ENCODE peak calls at places on chromosomes 12 and 14, in four cellular contexts. L, M, E and Q are unnamed samples.

GRCh38 chr12:54229624-54230212 is 40.9 kb upstream of the SMUG1 start:
- DNase-seq in E (no peak), M (no peak), L (no peak), Q (no peak)

GRCh38 chr12:109475993-109476806 is 900 bp downstream of the KCTD10 start:
- DNase-seq in M (no peak), L (no peak), E (no peak), Q (no peak)

GRCh38 chr14:75126121-75126544 is 715 bp downstream of the NEK9 start:
- DNase-seq in L (no peak), E (no peak), M (no peak), Q (no peak)

GRCh38 chr12:113500662-113501435 is 29.2 kb upstream of the LHX5 start:
- DNase-seq in M (no peak), E (no peak), L (no peak), Q (no peak)

GRCh38 chr14:28763914-28764848 is 2.4 kb upstream of the FOXG1 start:
- DNase-seq in M (no peak), L (no peak), E (no peak), Q (peak; percentile 34)

GRCh38 chr14:55102141-55102547 is 26.9 kb upstream of the LGALS3 start:
- DNase-seq in E (peak; percentile 99), L (peak; percentile 54), M (no peak), Q (no peak)

GRCh38 chr12:124441443-124442190 is 125.8 kb downstream of the NCOR2 start:
- DNase-seq in E (no peak), L (no peak), M (peak; percentile 54), Q (no peak)

GRCh38 chr14:48526307-48526706 is 850.9 kb upstream of the MDGA2 start:
- DNase-seq in M (no peak), E (no peak), L (no peak), Q (no peak)

GRCh38 chr12:117060236-117060926 is 38.8 kb downstream of the TESC start:
- DNase-seq in M (peak; percentile 44), L (no peak), E (no peak), Q (no peak)

GRCh38 chr12:120514002-120514401 is 15.0 kb downstream of the COQ5 start:
- DNase-seq in M (no peak), L (no peak), E (no peak), Q (no peak)

GRCh38 chr14:61103541-61104339 is 122.7 kb downstream of the SLC38A6 start:
- DNase-seq in E (no peak), M (peak; percentile 77), L (peak; percentile 78), Q (peak; percentile 33)

GRCh38 chr12:50313256-50313931 is 30.1 kb upstream of the LIMA1 start:
- DNase-seq in L (no peak), E (no peak), M (no peak), Q (no peak)

GRCh38 chr14:90858511-90858910 is 42.3 kb upstream of the TTC7B start:
- DNase-seq in L (no peak), M (no peak), E (no peak), Q (no peak)

GRCh38 chr14:52262600-52262999 is 4.9 kb upstream of the PTGDR start:
- DNase-seq in M (no peak), E (no peak), L (no peak), Q (no peak)

GRCh38 chr12:115506822-115507629 is 770.5 kb downstream of the MED13L start:
- DNase-seq in E (no peak), M (no peak), L (peak; percentile 79), Q (no peak)

GRCh38 chr14:61813101-61813596 is 50.9 kb downstream of the SNAPC1 start:
- DNase-seq in M (no peak), E (no peak), L (no peak), Q (no peak)

GRCh38 chr14:101709962-101710891 is 51.3 kb upstream of the PPP2R5C start:
- DNase-seq in M (peak; percentile 68), E (no peak), L (peak; percentile 39), Q (no peak)
- TF ChIP-seq FOXK2 in M (no peak), E (no peak), L (no peak), Q (no peak)

GRCh38 chr14:94547151-94547680 is 14.0 kb upstream of the SERPINA4 start:
- DNase-seq in L (no peak), E (no peak), M (no peak), Q (no peak)

GRCh38 chr14:94548131-94548998 is 12.9 kb upstream of the SERPINA4 start:
- DNase-seq in E (no peak), L (peak; percentile 64), M (no peak), Q (no peak)

GRCh38 chr14:94550041-94550440 is 11.2 kb upstream of the SERPINA4 start:
- DNase-seq in M (no peak), L (no peak), E (no peak), Q (no peak)

GRCh38 chr14:94547726-94548125 is 13.5 kb upstream of the SERPINA4 start:
- DNase-seq in E (no peak), L (no peak), M (no peak), Q (no peak)

GRCh38 chr14:94548999-94549985 is 11.9 kb upstream of the SERPINA4 start:
- DNase-seq in M (peak; percentile 64), L (peak; percentile 56), E (no peak), Q (peak; percentile 75)
- TF ChIP-seq FOXM1 in M (no peak), L (no peak), E (no peak), Q (no peak)

DNA sequence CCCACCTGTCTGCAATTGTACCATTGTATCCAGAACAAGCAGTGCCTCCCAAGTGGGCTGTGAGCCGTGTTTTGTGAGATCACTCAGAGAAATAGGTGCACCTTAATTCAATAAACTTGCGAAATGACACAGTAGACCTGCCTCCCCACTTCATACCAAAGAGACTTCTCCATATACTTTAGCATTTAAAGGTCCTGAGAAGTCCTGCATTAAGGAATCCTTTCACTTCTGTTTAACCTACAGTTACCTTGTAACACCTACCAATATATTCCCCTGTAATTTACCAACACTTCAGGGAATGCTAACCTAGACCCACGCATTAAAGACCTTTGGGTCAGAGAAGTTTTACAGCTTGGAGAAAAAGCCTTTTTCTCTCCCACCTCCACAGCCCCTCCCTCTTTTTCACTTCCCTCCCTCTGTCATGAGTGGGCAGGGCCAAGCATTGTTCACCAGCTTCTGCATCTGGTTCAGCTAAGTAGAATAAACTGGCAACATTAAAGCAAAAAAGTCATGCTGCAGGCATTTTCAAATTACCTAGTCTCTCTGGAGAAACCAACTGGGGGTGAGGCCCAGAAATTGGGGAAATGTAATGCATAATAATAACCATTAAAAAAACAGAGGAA is 13.9 kb upstream of the WSCD2 start:
- DNase-seq in M (no peak), L (no peak), E (no peak), Q (no peak)
- TF ChIP-seq FOXK2 in M (no peak), L (no peak), E (no peak), Q (no peak)

GRCh38 chr14:100147691-100148464 is 11.6 kb downstream of the DEGS2 start:
- DNase-seq in L (no peak), M (no peak), E (no peak), Q (no peak)

GRCh38 chr14:100148837-100149731 is 10.4 kb downstream of the DEGS2 start:
- DNase-seq in L (no peak), E (no peak), M (no peak), Q (no peak)

GRCh38 chr14:100150932-100151587 is 8.4 kb downstream of the DEGS2 start:
- DNase-seq in E (no peak), M (no peak), L (no peak), Q (no peak)

GRCh38 chr14:100152091-100152490 is 7.4 kb downstream of the DEGS2 start:
- DNase-seq in M (no peak), E (no peak), L (no peak), Q (no peak)

GRCh38 chr14:100149789-100150611 is 9.4 kb downstream of the DEGS2 start:
- DNase-seq in M (no peak), E (no peak), L (no peak), Q (no peak)
- TF ChIP-seq FOXM1 in M (no peak), E (no peak), L (no peak), Q (no peak)

DNA sequence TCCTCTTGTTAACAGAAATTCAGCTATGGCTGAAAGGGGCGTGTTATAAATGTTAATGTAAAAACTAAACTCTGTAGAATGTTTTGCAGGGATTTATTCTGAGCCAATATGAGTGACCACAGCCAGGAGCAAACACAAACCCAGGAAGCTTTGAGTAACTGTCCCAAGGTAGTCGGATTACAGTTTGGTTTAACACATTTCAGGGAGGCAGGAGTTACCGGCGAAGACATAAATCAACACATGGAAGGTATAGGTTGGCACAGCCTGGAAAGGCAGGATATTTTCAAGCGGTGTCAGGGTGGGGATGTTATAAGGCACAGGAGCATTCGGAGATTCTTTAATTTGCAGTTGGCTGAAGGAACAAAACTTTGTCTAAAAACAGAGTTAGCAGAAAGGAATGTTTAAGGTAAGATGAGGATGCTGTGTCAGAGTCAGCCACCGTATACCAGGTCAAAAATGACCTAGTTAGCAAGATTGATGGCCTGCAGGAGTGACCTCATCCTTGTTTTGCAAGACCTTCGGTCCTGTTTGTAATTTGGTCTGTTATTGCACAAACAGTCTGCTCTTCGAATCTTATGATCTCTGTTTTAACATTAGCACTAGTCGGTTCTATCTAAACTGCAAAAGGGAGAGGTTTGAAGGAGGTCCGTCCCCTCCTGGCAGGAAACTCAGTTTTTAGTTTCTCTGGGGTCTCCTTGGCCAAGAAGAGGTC is 75.3 kb downstream of the TNFAIP2 start:
- DNase-seq in L (peak; percentile 52), E (no peak), M (no peak), Q (no peak)
- TF ChIP-seq FOXK2 in L (no peak), E (no peak), M (no peak), Q (no peak)

GRCh38 chr14:35368583-35368982 is 36.0 kb downstream of the NFKBIA start:
- DNase-seq in L (no peak), E (no peak), M (no peak), Q (no peak)

GRCh38 chr14:35366048-35366428 is 38.5 kb downstream of the NFKBIA start:
- DNase-seq in M (no peak), E (no peak), L (no peak), Q (no peak)

GRCh38 chr14:35368139-35368460 is 36.4 kb downstream of the NFKBIA start:
- DNase-seq in M (no peak), E (no peak), L (no peak), Q (no peak)

GRCh38 chr14:35366521-35366976 is 38.0 kb downstream of the NFKBIA start:
- DNase-seq in E (no peak), M (no peak), L (no peak), Q (no peak)

DNA sequence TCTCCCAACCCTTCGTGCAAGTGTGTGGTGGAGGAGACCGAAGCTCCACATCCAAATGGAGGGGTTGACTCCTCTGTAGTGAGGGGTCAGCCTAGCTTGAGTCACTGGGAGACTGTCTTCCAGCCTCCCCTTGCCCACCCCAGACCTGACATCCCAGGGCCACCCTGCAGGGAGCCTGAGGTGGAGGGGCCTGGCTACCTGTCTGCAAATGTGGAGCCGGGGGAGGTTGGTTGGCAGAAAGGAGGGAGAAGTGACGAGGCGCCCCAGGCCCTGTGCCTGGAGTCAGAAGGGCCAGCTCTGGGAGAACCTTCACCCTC is 37.5 kb downstream of the NFKBIA start:
- DNase-seq in E (no peak), M (no peak), L (no peak), Q (no peak)
- TF ChIP-seq FOXM1 in E (no peak), M (no peak), L (no peak), Q (no peak)